ENCODE peak calls at places on chromosomes 1 and 21, in ten cellular contexts. N is osteocyte; L is activated CD4-positive, alpha-beta T cell treated with anti-CD3 and anti-CD28 coated beads, Interleukin-2, amount 50 U/mL, for 48 hours; T is GM12865; K is AG04449; C is stimulated activated CD8-positive, alpha-beta memory T cell treated with anti-CD3 and anti-CD28 coated beads, Interleukin-15, amount 100 ng/mL, for 48 hours; W is IMR-90; Y is stimulated activated CD4-positive, alpha-beta T cell treated with anti-CD3 and anti-CD28 coated beads, Interleukin-4, amount 100 ng/mL, for 48 hours; M is activated gamma-delta T cell treated with Interleukin-2 at 50 U/mL for 16 hours; P is Daoy. O is an unnamed sample.
A peak's percentile ranks its signal among the peaks of the same experiment; 100 is the strongest.

GRCh38 chr1:37923551-37923889 is 23.3 kb downstream of the INPP5B start:
- DNase-seq in N (no peak), L (no peak), T (no peak), K (no peak), C (no peak), W (no peak), Y (no peak), M (no peak), P (no peak), O (no peak)

GRCh38 chr21:31343680-31344480 is at the start of gene TIAM1:
- DNase-seq in N (no peak), L (peak; percentile 43), T (no peak), K (peak; percentile 23), C (no peak), W (peak; percentile 66), Y (no peak), M (no peak), P (peak; percentile 93), O (no peak)

GRCh38 chr1:31564606-31564989 is 11.7 kb upstream of the TINAGL1 start:
- DNase-seq in N (no peak), L (no peak), T (no peak), K (no peak), C (no peak), W (no peak), Y (no peak), M (no peak), P (no peak), O (no peak)

GRCh38 chr1:222546548-222547259 is 1.2 kb downstream of the HHIPL2 start:
- DNase-seq in N (no peak), L (no peak), T (no peak), K (peak; percentile 45), C (no peak), W (peak; percentile 83), Y (no peak), M (no peak), P (peak; percentile 98), O (no peak)

GRCh38 chr1:32334864-32335618 is 992 bp downstream of the MARCKSL1 start:
- DNase-seq in N (no peak), L (peak; percentile 59), T (peak; percentile 72), K (no peak), C (peak; percentile 38), W (peak; percentile 21), Y (peak; percentile 46), M (peak; percentile 65), P (peak; percentile 60), O (peak; percentile 49)

GRCh38 chr21:46001821-46002681 is 20.5 kb downstream of the COL6A1 start:
- DNase-seq in N (peak; percentile 84), L (no peak), T (no peak), K (no peak), C (no peak), W (no peak), Y (no peak), M (peak; percentile 2), P (peak; percentile 10), O (no peak)

GRCh38 chr1:174982971-174983689 is 16.6 kb upstream of the CACYBP start:
- DNase-seq in N (no peak), L (no peak), T (peak; percentile 61), K (no peak), C (no peak), W (peak; percentile 49), Y (no peak), M (peak; percentile 48), P (peak; percentile 28), O (no peak)

GRCh38 chr1:51293898-51294515 is 36.4 kb downstream of the TTC39A start:
- DNase-seq in N (no peak), L (no peak), T (no peak), K (no peak), C (no peak), W (no peak), Y (no peak), M (no peak), P (no peak), O (no peak)

GRCh38 chr21:33042812-33043211 is 17.1 kb downstream of the OLIG2 start:
- DNase-seq in N (no peak), L (no peak), T (no peak), K (peak; percentile 69), C (no peak), W (peak; percentile 97), Y (no peak), M (no peak), P (peak; percentile 93), O (no peak)

GRCh38 chr1:90730247-90731022 is 13.3 kb upstream of the BARHL2 start:
- DNase-seq in N (no peak), L (no peak), T (no peak), K (no peak), C (no peak), W (peak; percentile 9), Y (no peak), M (no peak), P (no peak), O (no peak)

GRCh38 chr1:238690415-238690814 is 696.0 kb upstream of the CHRM3 start:
- DNase-seq in N (no peak), L (no peak), T (no peak), K (peak; percentile 3), C (no peak), W (peak; percentile 35), Y (no peak), M (no peak), P (no peak), O (no peak)

GRCh38 chr1:226308166-226308722 is 720 bp downstream of the LIN9 start:
- DNase-seq in N (no peak), L (peak; percentile 44), T (peak; percentile 51), K (no peak), C (no peak), W (no peak), Y (peak; percentile 18), M (peak; percentile 7), P (no peak), O (no peak)

O was measured in T-helper 2 cell treated with Interferon-gamma antibody and Interleukin-4, amounts not matched to agents 5 μg/mL and 100 μg/mL, for 36 hours.